ENCODE peak calls at places on chromosomes 1 and 21, in ten cellular contexts. A, B, H, I, D, S, M, X, C and O are unnamed samples.

GRCh38 chr21:33330726-33331125 is 6.0 kb downstream of the IFNAR1 start:
- DNase-seq in A (no peak), B (no peak), H (no peak), I (no peak), D (no peak), S (no peak), M (no peak), X (no peak), C (no peak), O (no peak)

GRCh38 chr1:100358210-100358609 is 5.9 kb downstream of the CDC14A start:
- DNase-seq in A (no peak), B (no peak), H (no peak), I (no peak), D (no peak), S (no peak), M (no peak), X (no peak), C (no peak), O (no peak)

GRCh38 chr1:1085911-1086841 is 12.1 kb upstream of the RNF223 start:
- DNase-seq in A (no peak), B (no peak), H (no peak), I (peak), D (no peak), S (no peak), M (no peak), X (no peak), C (no peak), O (no peak)

GRCh38 chr1:58839871-58840835 is 56.3 kb upstream of the JUN start:
- DNase-seq in A (no peak), B (no peak), H (no peak), I (no peak), D (no peak), S (no peak), M (no peak), X (no peak), C (no peak), O (no peak)

GRCh38 chr1:194618101-194618500 is 1431.7 kb upstream of the B3GALT2 start:
- DNase-seq in A (no peak), B (no peak), H (no peak), I (no peak), D (no peak), S (no peak), M (no peak), X (no peak), C (no peak), O (no peak)

GRCh38 chr1:155255243-155256100 is at the start of gene ENTREP3:
- DNase-seq in A (no peak), B (peak), H (no peak), I (peak), D (peak), S (peak), M (peak), X (peak), C (peak), O (peak)

GRCh38 chr1:204145033-204145504 is 6.8 kb downstream of the ETNK2 start:
- DNase-seq in A (no peak), B (no peak), H (no peak), I (no peak), D (no peak), S (no peak), M (no peak), X (no peak), C (no peak), O (no peak)

GRCh38 chr1:61053281-61053711 is 29.1 kb upstream of the NFIA start:
- DNase-seq in A (no peak), B (no peak), H (no peak), I (no peak), D (no peak), S (no peak), M (no peak), X (no peak), C (no peak), O (no peak)

GRCh38 chr1:114105401-114105979 is 48.2 kb downstream of the SYT6 start:
- DNase-seq in A (no peak), B (peak), H (no peak), I (peak), D (no peak), S (no peak), M (no peak), X (no peak), C (no peak), O (no peak)

GRCh38 chr1:55402117-55402516 is 187.0 kb upstream of the USP24 start:
- DNase-seq in A (no peak), B (no peak), H (no peak), I (no peak), D (no peak), S (no peak), M (no peak), X (no peak), C (peak), O (no peak)

GRCh38 chr21:33769057-33769456 is 126.8 kb downstream of the ITSN1 start:
- DNase-seq in A (no peak), B (no peak), H (no peak), I (no peak), D (no peak), S (no peak), M (no peak), X (no peak), C (no peak), O (no peak)

GRCh38 chr1:18581420-18581880 is 49.2 kb upstream of the PAX7 start:
- DNase-seq in A (no peak), B (no peak), H (no peak), I (peak), D (peak), S (peak), M (no peak), X (peak), C (no peak), O (no peak)

GRCh38 chr21:25984538-25984937 is 186.0 kb downstream of the APP start:
- DNase-seq in A (no peak), B (no peak), H (no peak), I (no peak), D (no peak), S (no peak), M (no peak), X (no peak), C (no peak), O (no peak)

GRCh38 chr21:25980710-25981109 is 189.9 kb downstream of the APP start:
- DNase-seq in A (no peak), B (no peak), H (no peak), I (no peak), D (no peak), S (no peak), M (no peak), X (no peak), C (no peak), O (no peak)

GRCh38 chr21:25985990-25986389 is 184.6 kb downstream of the APP start:
- DNase-seq in A (no peak), B (no peak), H (no peak), I (no peak), D (no peak), S (no peak), M (no peak), X (no peak), C (no peak), O (no peak)

GRCh38 chr21:25986928-25987327 is 183.6 kb downstream of the APP start:
- DNase-seq in A (no peak), B (no peak), H (no peak), I (no peak), D (no peak), S (no peak), M (no peak), X (no peak), C (no peak), O (no peak)

DNA sequence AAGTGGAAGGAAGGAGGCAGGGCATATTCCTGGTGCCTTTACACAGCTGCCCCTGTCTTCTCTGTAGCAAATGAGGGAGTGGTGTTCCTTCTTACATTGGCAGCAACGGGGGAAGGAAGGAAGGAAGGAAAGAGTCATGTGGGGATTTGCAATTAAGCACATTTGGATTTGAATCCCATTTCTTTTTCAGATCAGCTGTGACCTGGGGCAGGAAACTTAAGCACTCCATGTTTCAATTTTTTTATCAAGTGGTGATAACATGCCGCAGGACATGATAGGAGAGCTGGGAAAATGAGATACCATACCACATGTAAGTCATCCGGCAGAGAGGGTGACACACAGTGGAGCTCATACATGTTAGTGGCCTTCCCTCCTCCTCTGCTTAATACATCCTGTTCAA is 186.8 kb downstream of the APP start:
- DNase-seq in A (no peak), B (no peak), H (no peak), I (no peak), D (no peak), S (no peak), M (no peak), X (no peak), C (no peak), O (no peak)
- TF ChIP-seq POLR2AphosphoS5 in A (no peak), B (no peak), H (no peak), I (peak), D (no peak), S (no peak), M (no peak), X (no peak), C (no peak), O (peak)

GRCh38 chr1:40274331-40274730 is 16.3 kb downstream of the ZMPSTE24 start:
- DNase-seq in A (no peak), B (no peak), H (no peak), I (no peak), D (no peak), S (no peak), M (no peak), X (no peak), C (no peak), O (no peak)

GRCh38 chr1:40281852-40282251 is 23.8 kb downstream of the ZMPSTE24 start:
- DNase-seq in A (no peak), B (no peak), H (no peak), I (no peak), D (no peak), S (no peak), M (no peak), X (no peak), C (no peak), O (no peak)

GRCh38 chr1:40272653-40273213 is 14.7 kb downstream of the ZMPSTE24 start:
- DNase-seq in A (no peak), B (no peak), H (no peak), I (no peak), D (no peak), S (no peak), M (no peak), X (no peak), C (no peak), O (no peak)

GRCh38 chr1:40273547-40274166 is 15.6 kb downstream of the ZMPSTE24 start:
- DNase-seq in A (no peak), B (no peak), H (no peak), I (no peak), D (no peak), S (no peak), M (no peak), X (no peak), C (no peak), O (no peak)

DNA sequence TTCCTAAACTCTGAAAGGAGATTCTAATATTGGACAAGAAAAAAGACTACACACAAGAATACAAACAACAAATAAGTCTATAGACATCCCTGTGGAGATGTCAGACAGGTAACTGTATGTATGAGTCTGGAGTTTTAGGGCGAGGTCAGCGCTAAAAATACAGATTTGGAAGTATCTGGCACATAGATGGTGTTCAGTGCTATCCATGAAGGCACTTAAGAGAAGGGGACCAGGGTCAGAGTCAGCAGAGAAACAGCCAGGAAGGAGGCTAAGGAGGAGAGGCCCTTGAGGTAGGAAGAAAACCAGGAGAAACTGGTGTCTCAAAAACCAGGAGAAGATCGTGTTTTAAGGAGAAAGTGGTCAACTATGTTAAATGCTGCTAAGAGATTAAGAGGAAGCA is 18.1 kb downstream of the ZMPSTE24 start:
- DNase-seq in A (no peak), B (no peak), H (no peak), I (no peak), D (no peak), S (no peak), M (no peak), X (no peak), C (no peak), O (no peak)
- H3K27ac ChIP-seq in A (no peak), B (no peak), H (no peak), I (no peak), D (no peak), S (peak), M (no peak), X (no peak), C (no peak), O (no peak)

GRCh38 chr1:167659876-167660275 is 29.8 kb downstream of the RCSD1 start:
- DNase-seq in A (no peak), B (no peak), H (no peak), I (no peak), D (no peak), S (no peak), M (no peak), X (no peak), C (no peak), O (no peak)
- TF ChIP-seq POLR2A in A (no peak), B (no peak), H (no peak), I (no peak), D (no peak), S (no peak), M (no peak), X (no peak), C (no peak), O (no peak)

DNA sequence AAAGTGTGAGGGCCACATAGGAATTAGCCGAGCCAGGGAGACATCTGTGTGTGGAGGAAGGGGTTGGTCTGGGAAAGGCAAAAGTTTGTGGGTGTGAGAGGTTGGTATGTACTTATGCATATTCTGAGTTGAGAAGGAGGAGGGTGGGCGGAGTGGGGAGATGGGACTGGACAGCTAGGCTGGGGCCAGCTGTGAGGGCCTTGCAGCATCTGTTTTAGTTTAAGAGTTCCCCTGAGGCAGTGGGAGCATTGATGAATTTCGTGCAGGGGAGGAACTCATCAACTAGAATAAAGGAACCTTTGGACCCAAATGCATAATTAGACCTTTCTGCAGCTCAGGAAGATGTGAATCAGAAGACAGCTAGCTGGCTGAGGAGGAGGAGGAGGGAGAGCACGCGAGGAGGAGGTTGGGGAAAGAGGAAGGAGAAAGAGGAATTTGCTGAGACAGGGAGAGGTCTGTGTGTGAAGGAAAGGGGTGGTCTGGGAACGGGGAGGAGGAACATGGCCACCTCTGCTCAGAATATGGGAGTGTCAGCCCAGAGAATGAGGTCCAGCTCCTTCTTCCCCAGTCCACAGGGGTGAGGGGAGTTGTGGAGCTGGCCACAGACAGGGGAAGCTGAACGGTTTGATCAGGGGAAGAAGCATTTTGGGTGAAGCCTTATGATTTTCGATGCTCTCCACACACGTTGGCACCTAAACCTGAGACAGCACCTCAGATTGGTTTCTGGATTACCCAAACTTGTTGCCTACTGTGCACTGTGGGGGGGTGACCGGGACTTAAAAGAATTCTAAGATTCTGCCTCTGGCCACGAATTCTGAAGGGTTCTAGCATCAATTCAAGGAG is 27.8 kb downstream of the MYOG start:
- DNase-seq in A (no peak), B (no peak), H (no peak), I (no peak), D (no peak), S (no peak), M (no peak), X (no peak), C (no peak), O (no peak)
- TF ChIP-seq POLR2AphosphoS5 in A (no peak), B (no peak), H (no peak), I (no peak), D (no peak), S (no peak), M (no peak), X (no peak), C (no peak), O (no peak)

DNA sequence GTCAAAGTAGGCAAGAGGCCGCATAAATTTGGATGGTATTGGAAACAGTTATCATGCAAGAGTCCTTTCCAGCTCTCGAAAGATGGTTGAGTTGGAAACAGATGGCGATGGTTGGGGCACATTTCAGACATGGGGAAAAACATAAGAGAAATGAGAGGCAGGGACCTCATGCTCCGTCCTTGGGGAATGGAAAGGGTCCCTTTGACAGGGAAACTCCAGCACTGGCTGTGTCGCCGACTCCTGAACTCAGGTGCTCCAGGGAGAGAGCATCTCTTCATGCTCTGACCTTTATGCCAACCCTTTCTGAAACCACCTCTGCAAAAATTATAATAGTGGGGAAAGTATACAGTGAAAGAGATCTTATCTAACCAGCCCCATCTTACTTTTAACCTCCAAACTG is 36.8 kb upstream of the COL6A2 start:
- DNase-seq in A (no peak), B (peak), H (no peak), I (no peak), D (no peak), S (no peak), M (no peak), X (no peak), C (no peak), O (no peak)
- H3K27ac ChIP-seq in A (no peak), B (peak), H (no peak), I (peak), D (peak), S (no peak), M (peak), X (peak), C (peak), O (peak)

GRCh38 chr1:110916669-110917306 is 43.8 kb downstream of the CD53 start:
- DNase-seq in A (peak), B (no peak), H (no peak), I (no peak), D (no peak), S (peak), M (no peak), X (no peak), C (no peak), O (no peak)
- TF ChIP-seq POLR2A in A (no peak), B (no peak), H (peak), I (no peak), D (no peak), S (peak), M (no peak), X (no peak), C (no peak), O (no peak)

GRCh38 chr21:39882186-39882882 is 15.1 kb downstream of the PCP4 start:
- DNase-seq in A (no peak), B (no peak), H (no peak), I (no peak), D (no peak), S (no peak), M (no peak), X (no peak), C (no peak), O (no peak)

GRCh38 chr21:39885119-39885848 is 18.0 kb downstream of the PCP4 start:
- DNase-seq in A (no peak), B (peak), H (no peak), I (peak), D (no peak), S (no peak), M (no peak), X (no peak), C (no peak), O (no peak)

DNA sequence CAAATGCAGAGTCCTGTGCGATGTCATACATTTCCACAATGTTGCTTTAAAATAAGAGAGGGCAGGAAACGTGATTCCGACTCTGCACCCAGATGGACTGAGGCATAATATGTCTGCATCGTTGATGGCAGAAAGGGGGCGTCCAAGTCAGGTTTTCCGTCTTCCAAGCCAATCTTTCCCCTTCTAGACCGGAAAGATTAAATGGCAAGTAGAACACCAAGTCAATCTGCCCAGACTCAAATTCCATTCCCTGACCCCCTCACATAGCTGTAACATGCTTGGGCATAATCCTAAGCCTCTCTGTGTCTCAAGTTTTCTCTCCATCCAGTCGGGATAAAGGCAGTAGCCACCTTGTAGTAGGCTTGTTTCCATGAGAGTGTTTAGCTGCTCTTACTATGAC is 14.4 kb downstream of the PCP4 start:
- DNase-seq in A (no peak), B (no peak), H (no peak), I (no peak), D (no peak), S (no peak), M (no peak), X (no peak), C (no peak), O (no peak)
- TF ChIP-seq POLR2AphosphoS5 in A (no peak), B (no peak), H (no peak), I (no peak), D (no peak), S (no peak), M (no peak), X (no peak), C (no peak), O (no peak)

GRCh38 chr1:107789817-107790609 is 175.0 kb downstream of the VAV3 start:
- DNase-seq in A (no peak), B (no peak), H (no peak), I (no peak), D (peak), S (no peak), M (no peak), X (no peak), C (no peak), O (no peak)

GRCh38 chr1:107785506-107786213 is 179.3 kb downstream of the VAV3 start:
- DNase-seq in A (no peak), B (no peak), H (no peak), I (no peak), D (no peak), S (no peak), M (no peak), X (no peak), C (no peak), O (no peak)

GRCh38 chr1:107788189-107788588 is 176.8 kb downstream of the VAV3 start:
- DNase-seq in A (no peak), B (no peak), H (no peak), I (no peak), D (no peak), S (no peak), M (no peak), X (no peak), C (no peak), O (no peak)

GRCh38 chr1:107786214-107786842 is 178.7 kb downstream of the VAV3 start:
- DNase-seq in A (no peak), B (no peak), H (no peak), I (no peak), D (no peak), S (no peak), M (no peak), X (no peak), C (no peak), O (no peak)

DNA sequence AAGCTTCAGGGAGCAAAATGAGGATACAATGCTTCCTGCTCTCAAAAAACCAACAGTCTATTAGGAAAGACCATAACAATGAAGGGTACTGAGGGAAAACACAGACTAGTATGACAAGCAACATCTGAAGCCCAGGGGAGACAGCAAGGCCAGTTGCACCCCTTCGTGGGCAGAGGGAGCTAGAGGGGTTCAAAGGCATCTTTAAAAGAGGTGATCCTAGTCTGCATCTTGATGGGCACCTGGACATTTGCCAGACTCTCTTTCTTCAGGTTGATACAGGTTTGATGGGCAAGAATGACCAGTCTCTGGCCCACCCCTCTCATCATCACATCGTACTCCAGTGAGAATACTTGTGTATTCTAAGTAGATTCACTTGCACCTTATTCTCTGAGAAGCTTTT is 177.7 kb downstream of the VAV3 start:
- DNase-seq in A (no peak), B (no peak), H (no peak), I (no peak), D (no peak), S (no peak), M (no peak), X (no peak), C (no peak), O (no peak)
- H3K27ac ChIP-seq in A (no peak), B (no peak), H (no peak), I (peak), D (no peak), S (no peak), M (no peak), X (no peak), C (no peak), O (no peak)